ENCODE peak calls at places on chromosomes 2 and 18, in eight cellular contexts. One of them, this sample, is unnamed.

GRCh38 chr2:99598435-99598834 is 108.6 kb upstream of the REV1 start:
- DNase-seq in HepG2: no peak
- DNase-seq in stomach: no peak
- DNase-seq in SK-N-SH: no peak
- DNase-seq in K562: no peak
- DNase-seq in transverse colon: no peak
- DNase-seq in H1: no peak
- DNase-seq in tibial nerve: no peak
- DNase-seq in this sample: no peak

GRCh38 chr2:201859886-201860285 is 53.5 kb downstream of the CDK15 start:
- DNase-seq in stomach: no peak
- DNase-seq in tibial nerve: no peak
- DNase-seq in H1: no peak
- DNase-seq in transverse colon: no peak
- DNase-seq in SK-N-SH: no peak
- DNase-seq in K562: no peak
- DNase-seq in HepG2: no peak
- DNase-seq in this sample: no peak

GRCh38 chr2:88638123-88638650 is 10.9 kb upstream of the EIF2AK3 start:
- DNase-seq in tibial nerve: no peak
- DNase-seq in stomach: no peak
- DNase-seq in SK-N-SH: no peak
- DNase-seq in K562: no peak
- DNase-seq in transverse colon: no peak
- DNase-seq in HepG2: no peak
- DNase-seq in H1: no peak
- DNase-seq in this sample: no peak

GRCh38 chr2:148813603-148814065 is 61.4 kb upstream of the KIF5C start:
- DNase-seq in K562: peak; percentile 49
- DNase-seq in SK-N-SH: peak; percentile 19
- DNase-seq in stomach: peak; percentile 28
- DNase-seq in transverse colon: peak; percentile 25
- DNase-seq in H1: peak; percentile 98
- DNase-seq in tibial nerve: no peak
- DNase-seq in HepG2: no peak
- DNase-seq in this sample: no peak

GRCh38 chr18:48600746-48601090 is 61.9 kb downstream of the CTIF start:
- DNase-seq in HepG2: no peak
- DNase-seq in transverse colon: no peak
- DNase-seq in tibial nerve: no peak
- DNase-seq in SK-N-SH: no peak
- DNase-seq in H1: no peak
- DNase-seq in stomach: no peak
- DNase-seq in K562: no peak
- DNase-seq in this sample: no peak

GRCh38 chr2:122218596-122218995 is 463.1 kb downstream of the TSN start:
- DNase-seq in SK-N-SH: no peak
- DNase-seq in tibial nerve: no peak
- DNase-seq in HepG2: no peak
- DNase-seq in H1: no peak
- DNase-seq in K562: no peak
- DNase-seq in transverse colon: no peak
- DNase-seq in stomach: no peak
- DNase-seq in this sample: no peak

GRCh38 chr2:174263989-174264388 is 15.7 kb upstream of the OLA1 start:
- DNase-seq in HepG2: peak; percentile 76
- DNase-seq in transverse colon: no peak
- DNase-seq in stomach: no peak
- DNase-seq in K562: no peak
- DNase-seq in H1: no peak
- DNase-seq in SK-N-SH: no peak
- DNase-seq in tibial nerve: no peak
- DNase-seq in this sample: no peak

GRCh38 chr2:25483584-25484266 is 142.0 kb upstream of the DNMT3A start:
- DNase-seq in K562: no peak
- DNase-seq in SK-N-SH: no peak
- DNase-seq in HepG2: no peak
- DNase-seq in transverse colon: no peak
- DNase-seq in H1: no peak
- DNase-seq in stomach: no peak
- DNase-seq in tibial nerve: no peak
- DNase-seq in this sample: no peak

GRCh38 chr2:38148501-38148900 is 72.5 kb upstream of the CYP1B1 start:
- DNase-seq in K562: no peak
- DNase-seq in tibial nerve: no peak
- DNase-seq in HepG2: peak; percentile 81
- DNase-seq in transverse colon: no peak
- DNase-seq in SK-N-SH: no peak
- DNase-seq in H1: no peak
- DNase-seq in stomach: peak; percentile 44
- DNase-seq in this sample: peak; percentile 38

GRCh38 chr2:208103616-208104015 is 20.7 kb downstream of the CRYGD start:
- DNase-seq in HepG2: no peak
- DNase-seq in H1: no peak
- DNase-seq in SK-N-SH: no peak
- DNase-seq in K562: no peak
- DNase-seq in stomach: no peak
- DNase-seq in tibial nerve: no peak
- DNase-seq in transverse colon: no peak
- DNase-seq in this sample: no peak

GRCh38 chr2:31067259-31067658 is 71.0 kb downstream of the GALNT14 start:
- DNase-seq in H1: no peak
- DNase-seq in transverse colon: no peak
- DNase-seq in tibial nerve: no peak
- DNase-seq in SK-N-SH: no peak
- DNase-seq in K562: peak; percentile 12
- DNase-seq in stomach: no peak
- DNase-seq in HepG2: no peak
- DNase-seq in this sample: no peak

GRCh38 chr2:34578641-34579040 is 979.5 kb upstream of the FAM98A start:
- DNase-seq in H1: no peak
- DNase-seq in stomach: no peak
- DNase-seq in HepG2: no peak
- DNase-seq in transverse colon: no peak
- DNase-seq in tibial nerve: no peak
- DNase-seq in K562: no peak
- DNase-seq in SK-N-SH: no peak
- DNase-seq in this sample: no peak

GRCh38 chr2:154392256-154392655 is 306.2 kb upstream of the KCNJ3 start:
- DNase-seq in SK-N-SH: no peak
- DNase-seq in stomach: no peak
- DNase-seq in transverse colon: no peak
- DNase-seq in HepG2: no peak
- DNase-seq in tibial nerve: no peak
- DNase-seq in H1: no peak
- DNase-seq in K562: no peak
- DNase-seq in this sample: no peak

GRCh38 chr18:48367557-48367956 is 41.6 kb downstream of the ZBTB7C start:
- DNase-seq in H1: no peak
- DNase-seq in transverse colon: no peak
- DNase-seq in stomach: no peak
- DNase-seq in tibial nerve: no peak
- DNase-seq in K562: no peak
- DNase-seq in HepG2: no peak
- DNase-seq in SK-N-SH: no peak
- DNase-seq in this sample: no peak

GRCh38 chr2:208827549-208828221 is 421.1 kb downstream of the PTH2R start:
- DNase-seq in SK-N-SH: no peak
- DNase-seq in H1: no peak
- DNase-seq in transverse colon: no peak
- DNase-seq in stomach: no peak
- DNase-seq in tibial nerve: no peak
- DNase-seq in HepG2: no peak
- DNase-seq in K562: no peak
- DNase-seq in this sample: no peak

GRCh38 chr18:25727281-25727680 is 363.1 kb downstream of the SS18 start:
- DNase-seq in tibial nerve: no peak
- DNase-seq in H1: no peak
- DNase-seq in stomach: no peak
- DNase-seq in transverse colon: no peak
- DNase-seq in HepG2: no peak
- DNase-seq in K562: no peak
- DNase-seq in SK-N-SH: no peak
- DNase-seq in this sample: no peak

GRCh38 chr2:197675711-197676188 is 363 bp upstream of the RFTN2 start:
- DNase-seq in transverse colon: no peak
- DNase-seq in K562: no peak
- DNase-seq in H1: no peak
- DNase-seq in HepG2: no peak
- DNase-seq in tibial nerve: no peak
- DNase-seq in stomach: no peak
- DNase-seq in SK-N-SH: no peak
- DNase-seq in this sample: peak; percentile 34

GRCh38 chr2:231615058-231615671 is 22.5 kb downstream of the TEX44 start:
- DNase-seq in H1: no peak
- DNase-seq in stomach: no peak
- DNase-seq in SK-N-SH: no peak
- DNase-seq in K562: no peak
- DNase-seq in transverse colon: peak; percentile 21
- DNase-seq in HepG2: no peak
- DNase-seq in tibial nerve: no peak
- DNase-seq in this sample: peak; percentile 48

GRCh38 chr2:13109516-13109915 is 392.8 kb downstream of the TRIB2 start:
- DNase-seq in H1: no peak
- DNase-seq in tibial nerve: no peak
- DNase-seq in transverse colon: no peak
- DNase-seq in SK-N-SH: no peak
- DNase-seq in HepG2: no peak
- DNase-seq in stomach: no peak
- DNase-seq in K562: no peak
- DNase-seq in this sample: no peak

GRCh38 chr2:101566632-101567228 is 91.8 kb upstream of the RFX8 start:
- DNase-seq in SK-N-SH: no peak
- DNase-seq in tibial nerve: no peak
- DNase-seq in H1: no peak
- DNase-seq in stomach: no peak
- DNase-seq in HepG2: peak; percentile 100
- DNase-seq in K562: no peak
- DNase-seq in transverse colon: no peak
- DNase-seq in this sample: no peak

GRCh38 chr2:74501335-74502071 is 2.1 kb upstream of the LBX2 start:
- DNase-seq in K562: peak; percentile 60
- DNase-seq in SK-N-SH: peak; percentile 63
- DNase-seq in HepG2: peak; percentile 64
- DNase-seq in stomach: no peak
- DNase-seq in transverse colon: no peak
- DNase-seq in tibial nerve: no peak
- DNase-seq in H1: no peak
- DNase-seq in this sample: no peak

GRCh38 chr2:74502147-74502719 is 2.8 kb upstream of the LBX2 start:
- DNase-seq in transverse colon: peak; percentile 75
- DNase-seq in K562: peak; percentile 52
- DNase-seq in stomach: peak; percentile 68
- DNase-seq in SK-N-SH: no peak
- DNase-seq in H1: no peak
- DNase-seq in HepG2: peak; percentile 86
- DNase-seq in tibial nerve: no peak
- DNase-seq in this sample: no peak

GRCh38 chr2:74499940-74500577 is 656 bp upstream of the LBX2 start:
- DNase-seq in SK-N-SH: peak; percentile 47
- DNase-seq in HepG2: no peak
- DNase-seq in transverse colon: no peak
- DNase-seq in K562: no peak
- DNase-seq in tibial nerve: no peak
- DNase-seq in stomach: no peak
- DNase-seq in H1: no peak
- DNase-seq in this sample: no peak

GRCh38 chr2:74499269-74499939 is at the start of gene LBX2:
- DNase-seq in SK-N-SH: peak; percentile 57
- DNase-seq in H1: no peak
- DNase-seq in transverse colon: no peak
- DNase-seq in tibial nerve: no peak
- DNase-seq in stomach: no peak
- DNase-seq in K562: no peak
- DNase-seq in HepG2: no peak
- DNase-seq in this sample: no peak

GRCh38 chr2:74500578-74500946 is 1.2 kb upstream of the LBX2 start:
- DNase-seq in stomach: no peak
- DNase-seq in SK-N-SH: no peak
- DNase-seq in tibial nerve: no peak
- DNase-seq in HepG2: no peak
- DNase-seq in K562: no peak
- DNase-seq in H1: no peak
- DNase-seq in transverse colon: no peak
- DNase-seq in this sample: no peak
- H3K27me3 ChIP-seq in stomach: peaks cover 77% of the 10 kb centered on the region
- H3K27me3 ChIP-seq in SK-N-SH: no peaks in the 10 kb centered on the region
- H3K27me3 ChIP-seq in tibial nerve: peaks cover 56% of the 10 kb centered on the region
- H3K27me3 ChIP-seq in HepG2: no peaks in the 10 kb centered on the region
- H3K27me3 ChIP-seq in K562: no peaks in the 10 kb centered on the region
- H3K27me3 ChIP-seq in H1: peaks cover 100% of the 10 kb centered on the region
- H3K27me3 ChIP-seq in transverse colon: peaks cover 42% of the 10 kb centered on the region
- H3K27me3 ChIP-seq in this sample: no peaks in the 10 kb centered on the region

DNA sequence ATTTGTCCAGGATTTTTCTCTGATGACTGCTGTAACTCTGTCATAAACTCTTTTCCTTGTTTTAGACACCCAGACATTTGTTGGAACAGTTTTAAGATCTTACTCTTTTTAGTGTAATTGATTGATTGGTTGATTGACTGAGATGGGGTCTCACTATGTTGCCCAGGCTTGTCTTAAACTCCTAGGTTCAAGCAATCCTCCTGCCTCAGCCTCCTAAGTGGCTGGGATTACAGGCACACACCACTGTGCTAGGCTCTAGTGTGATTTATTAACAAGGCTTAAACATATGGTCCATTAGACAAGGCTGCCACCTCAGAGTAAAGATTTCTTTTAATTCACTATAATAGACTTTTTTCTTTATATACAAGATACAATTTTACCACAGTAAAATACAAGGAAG is 2.0 kb downstream of the PAIP2B start:
- DNase-seq in SK-N-SH: no peak
- DNase-seq in transverse colon: no peak
- DNase-seq in tibial nerve: no peak
- DNase-seq in K562: no peak
- DNase-seq in H1: no peak
- DNase-seq in stomach: no peak
- DNase-seq in HepG2: no peak
- DNase-seq in this sample: no peak
- H3K27ac ChIP-seq in SK-N-SH: no peak overlapping the region
- H3K27ac ChIP-seq in transverse colon: no peak overlapping the region
- H3K27ac ChIP-seq in tibial nerve: peak overlapping the region; percentile 94
- H3K27ac ChIP-seq in K562: no peak overlapping the region
- H3K27ac ChIP-seq in H1: no peak overlapping the region
- H3K27ac ChIP-seq in stomach: peak overlapping the region; percentile 7
- H3K27ac ChIP-seq in HepG2: no peak overlapping the region
- H3K27ac ChIP-seq in this sample: no peak overlapping the region

GRCh38 chr2:227191367-227191766 is 26.9 kb downstream of the COL4A3 start:
- DNase-seq in transverse colon: no peak
- DNase-seq in HepG2: peak; percentile 14
- DNase-seq in stomach: no peak
- DNase-seq in tibial nerve: no peak
- DNase-seq in K562: peak; percentile 6
- DNase-seq in H1: peak; percentile 21
- DNase-seq in SK-N-SH: no peak
- DNase-seq in this sample: no peak
- TF ChIP-seq EP300 in transverse colon: no peak
- TF ChIP-seq EP300 in HepG2: no peak
- TF ChIP-seq EP300 in stomach: no peak
- TF ChIP-seq EP300 in tibial nerve: no peak
- TF ChIP-seq EP300 in K562: no peak
- TF ChIP-seq EP300 in H1: no peak
- TF ChIP-seq EP300 in SK-N-SH: no peak
- TF ChIP-seq EP300 in this sample: no peak

GRCh38 chr18:53861185-53861584 is 363.3 kb downstream of the MBD2 start:
- DNase-seq in stomach: no peak
- DNase-seq in H1: no peak
- DNase-seq in K562: no peak
- DNase-seq in tibial nerve: no peak
- DNase-seq in HepG2: no peak
- DNase-seq in transverse colon: no peak
- DNase-seq in SK-N-SH: no peak
- DNase-seq in this sample: no peak
- H3K27me3 ChIP-seq in stomach: no peaks in the 10 kb centered on the region
- H3K27me3 ChIP-seq in H1: no peaks in the 10 kb centered on the region
- H3K27me3 ChIP-seq in K562: no peaks in the 10 kb centered on the region
- H3K27me3 ChIP-seq in tibial nerve: no peaks in the 10 kb centered on the region
- H3K27me3 ChIP-seq in HepG2: no peaks in the 10 kb centered on the region
- H3K27me3 ChIP-seq in transverse colon: no peaks in the 10 kb centered on the region
- H3K27me3 ChIP-seq in SK-N-SH: no peaks in the 10 kb centered on the region
- H3K27me3 ChIP-seq in this sample: no peaks in the 10 kb centered on the region

This sample was measured in ovary.